ENCODE peak calls at places on chromosome 16, in four cellular contexts. T is GM10248; W is activated T-cell treated with anti-CD3 and anti-CD28 coated beads, Interleukin-2, amount 50 U/mL, for 4 hours; F is mesothelial cell of epicardium. B is an unnamed sample.
A peak's percentile ranks its signal among the peaks of the same experiment; 100 is the strongest.

GRCh38 chr16:21226749-21227148 is 6.8 kb upstream of the ANKS4B start:
- DNase-seq in T (no peak), W (no peak), F (no peak), B (no peak)

GRCh38 chr16:87836844-87837581 is 32.3 kb downstream of the SLC7A5 start:
- DNase-seq in T (no peak), W (peak; percentile 7), F (no peak), B (no peak)

GRCh38 chr16:57846078-57846697 is 43.9 kb upstream of the KIFC3 start:
- DNase-seq in T (no peak), W (no peak), F (no peak), B (no peak)

GRCh38 chr16:4138735-4139134 is 22.5 kb upstream of the ADCY9 start:
- DNase-seq in T (no peak), W (no peak), F (no peak), B (no peak)

GRCh38 chr16:6749714-6750113 is 582.9 kb upstream of the RBFOX1 start:
- DNase-seq in T (no peak), W (no peak), F (no peak), B (no peak)

GRCh38 chr16:2428051-2428786 is 1.0 kb upstream of the CCNF start:
- DNase-seq in T (peak; percentile 69), W (no peak), F (no peak), B (no peak)

GRCh38 chr16:3088925-3089716 is 10.0 kb downstream of the ZSCAN10 start:
- DNase-seq in T (no peak), W (no peak), F (no peak), B (no peak)

GRCh38 chr16:55179858-55180585 is 144.0 kb upstream of the IRX6 start:
- DNase-seq in T (no peak), W (no peak), F (no peak), B (no peak)

GRCh38 chr16:63287411-63287810 is 1251.2 kb upstream of the CDH8 start:
- DNase-seq in T (no peak), W (no peak), F (no peak), B (no peak)

GRCh38 chr16:75566889-75567255 is 693 bp downstream of the GABARAPL2 start:
- DNase-seq in T (no peak), W (no peak), F (no peak), B (no peak)

GRCh38 chr16:68992521-68992920 is 112.9 kb upstream of the HAS3 start:
- DNase-seq in T (no peak), W (no peak), F (no peak), B (no peak)

GRCh38 chr16:12339686-12340085 is 363.2 kb downstream of the SNX29 start:
- DNase-seq in T (no peak), W (no peak), F (no peak), B (no peak)

GRCh38 chr16:10090816-10091215 is 91.4 kb downstream of the GRIN2A start:
- DNase-seq in T (no peak), W (no peak), F (no peak), B (no peak)

GRCh38 chr16:68350951-68351350 is 40.1 kb downstream of the PRMT7 start:
- DNase-seq in T (no peak), W (no peak), F (no peak), B (no peak)